ENCODE peak calls at places on chromosomes 3 and 15, in nine cellular contexts. One of them, this sample, is unnamed.

GRCh38 chr3:46695177-46695961 is 1.9 kb upstream of the ALS2CL start:
- DNase-seq in AG08395: no peak
- DNase-seq in globus pallidus: peak; percentile 26
- DNase-seq in KBM-7: peak; percentile 88
- DNase-seq in lower lobe of right lung: peak; percentile 83
- DNase-seq in NCI-H1417: no peak
- DNase-seq in NCI-H446: no peak
- DNase-seq in DMS 273 treated with DMSO at 0.1 percent for 48 hours: no peak
- DNase-seq in stimulated activated naive B cell treated with anti-CD40 and anti-IgM and Interleukin-4, amounts not matched to agents 10 μg/mL and 1 μg/mL and 100 μg/mL, for 72 hours: no peak
- DNase-seq in this sample: peak; percentile 6

GRCh38 chr3:194082596-194083220 is 53.2 kb upstream of the HES1 start:
- DNase-seq in AG08395: peak; percentile 76
- DNase-seq in globus pallidus: no peak
- DNase-seq in KBM-7: no peak
- DNase-seq in lower lobe of right lung: no peak
- DNase-seq in NCI-H1417: no peak
- DNase-seq in NCI-H446: no peak
- DNase-seq in DMS 273 treated with DMSO at 0.1 percent for 48 hours: no peak
- DNase-seq in stimulated activated naive B cell treated with anti-CD40 and anti-IgM and Interleukin-4, amounts not matched to agents 10 μg/mL and 1 μg/mL and 100 μg/mL, for 72 hours: no peak
- DNase-seq in this sample: no peak

GRCh38 chr15:66876423-66876730 is 174.3 kb downstream of the SMAD6 start:
- DNase-seq in AG08395: no peak
- DNase-seq in globus pallidus: no peak
- DNase-seq in KBM-7: no peak
- DNase-seq in lower lobe of right lung: no peak
- DNase-seq in NCI-H1417: no peak
- DNase-seq in NCI-H446: no peak
- DNase-seq in DMS 273 treated with DMSO at 0.1 percent for 48 hours: no peak
- DNase-seq in stimulated activated naive B cell treated with anti-CD40 and anti-IgM and Interleukin-4, amounts not matched to agents 10 μg/mL and 1 μg/mL and 100 μg/mL, for 72 hours: no peak
- DNase-seq in this sample: no peak

GRCh38 chr3:153338487-153338886 is 176.5 kb downstream of the RAP2B start:
- DNase-seq in AG08395: peak; percentile 26
- DNase-seq in globus pallidus: no peak
- DNase-seq in KBM-7: no peak
- DNase-seq in lower lobe of right lung: no peak
- DNase-seq in NCI-H1417: no peak
- DNase-seq in NCI-H446: no peak
- DNase-seq in DMS 273 treated with DMSO at 0.1 percent for 48 hours: no peak
- DNase-seq in stimulated activated naive B cell treated with anti-CD40 and anti-IgM and Interleukin-4, amounts not matched to agents 10 μg/mL and 1 μg/mL and 100 μg/mL, for 72 hours: no peak
- DNase-seq in this sample: peak; percentile 46

GRCh38 chr3:71175722-71176365 is 407.7 kb downstream of the FOXP1 start:
- DNase-seq in AG08395: no peak
- DNase-seq in globus pallidus: no peak
- DNase-seq in KBM-7: no peak
- DNase-seq in lower lobe of right lung: no peak
- DNase-seq in NCI-H1417: peak; percentile 65
- DNase-seq in NCI-H446: no peak
- DNase-seq in DMS 273 treated with DMSO at 0.1 percent for 48 hours: no peak
- DNase-seq in stimulated activated naive B cell treated with anti-CD40 and anti-IgM and Interleukin-4, amounts not matched to agents 10 μg/mL and 1 μg/mL and 100 μg/mL, for 72 hours: no peak
- DNase-seq in this sample: no peak

GRCh38 chr3:128523591-128523990 is 30.6 kb upstream of the GATA2 start:
- DNase-seq in AG08395: no peak
- DNase-seq in globus pallidus: no peak
- DNase-seq in KBM-7: no peak
- DNase-seq in lower lobe of right lung: no peak
- DNase-seq in NCI-H1417: no peak
- DNase-seq in NCI-H446: no peak
- DNase-seq in DMS 273 treated with DMSO at 0.1 percent for 48 hours: no peak
- DNase-seq in stimulated activated naive B cell treated with anti-CD40 and anti-IgM and Interleukin-4, amounts not matched to agents 10 μg/mL and 1 μg/mL and 100 μg/mL, for 72 hours: no peak
- DNase-seq in this sample: no peak

GRCh38 chr3:196144383-196145105 is 62.7 kb upstream of the TFRC start:
- DNase-seq in AG08395: peak; percentile 52
- DNase-seq in globus pallidus: no peak
- DNase-seq in KBM-7: no peak
- DNase-seq in lower lobe of right lung: no peak
- DNase-seq in NCI-H1417: no peak
- DNase-seq in NCI-H446: no peak
- DNase-seq in DMS 273 treated with DMSO at 0.1 percent for 48 hours: no peak
- DNase-seq in stimulated activated naive B cell treated with anti-CD40 and anti-IgM and Interleukin-4, amounts not matched to agents 10 μg/mL and 1 μg/mL and 100 μg/mL, for 72 hours: no peak
- DNase-seq in this sample: no peak

GRCh38 chr3:100150583-100150982 is 36.3 kb upstream of the FILIP1L start:
- DNase-seq in AG08395: peak; percentile 37
- DNase-seq in globus pallidus: no peak
- DNase-seq in KBM-7: no peak
- DNase-seq in lower lobe of right lung: no peak
- DNase-seq in NCI-H1417: no peak
- DNase-seq in NCI-H446: no peak
- DNase-seq in DMS 273 treated with DMSO at 0.1 percent for 48 hours: no peak
- DNase-seq in stimulated activated naive B cell treated with anti-CD40 and anti-IgM and Interleukin-4, amounts not matched to agents 10 μg/mL and 1 μg/mL and 100 μg/mL, for 72 hours: no peak
- DNase-seq in this sample: no peak